ENCODE peak calls at places on chromosomes 4 and X, in seven cellular contexts. A is cardiac muscle cell, G is right atrium auricular region, E is K562, V is left lung, N is osteoblast, Y is heart left ventricle. D is an unnamed sample.

GRCh38 chr4:156556326-156556725 is 415.3 kb downstream of the PDGFC start:
- DNase-seq in A (no peak), G (no peak), E (no peak), V (no peak), N (no peak), Y (no peak), D (no peak)

GRCh38 chrX:130704053-130705038 is 198.7 kb downstream of the ENOX2 start:
- DNase-seq in A (no peak), G (no peak), E (peak; percentile 30), V (no peak), N (no peak), Y (no peak), D (no peak)

GRCh38 chr4:93617596-93617995 is 211.0 kb upstream of the ATOH1 start:
- DNase-seq in A (no peak), G (no peak), E (no peak), V (no peak), N (no peak), Y (no peak), D (no peak)

GRCh38 chrX:154072192-154072591 is 25.3 kb downstream of the MECP2 start:
- DNase-seq in A (no peak), G (no peak), E (no peak), V (no peak), N (no peak), Y (no peak), D (no peak)

GRCh38 chr4:83552085-83552484 is 16.2 kb downstream of the GPAT3 start:
- DNase-seq in A (no peak), G (no peak), E (no peak), V (no peak), N (no peak), Y (no peak), D (no peak)

GRCh38 chr4:124203613-124204284 is 508.8 kb downstream of the ANKRD50 start:
- DNase-seq in A (no peak), G (no peak), E (no peak), V (no peak), N (no peak), Y (no peak), D (no peak)

GRCh38 chr4:12393631-12394262 is 965.1 kb upstream of the HS3ST1 start:
- DNase-seq in A (no peak), G (no peak), E (no peak), V (no peak), N (no peak), Y (peak; percentile 27), D (no peak)

GRCh38 chr4:94570558-94570957 is 118.8 kb downstream of the PDLIM5 start:
- DNase-seq in A (no peak), G (no peak), E (no peak), V (no peak), N (no peak), Y (no peak), D (no peak)

GRCh38 chrX:121761845-121762244 is 714.4 kb downstream of the GLUD2 start:
- DNase-seq in A (no peak), G (no peak), E (no peak), V (no peak), N (no peak), Y (no peak), D (no peak)

GRCh38 chrX:25531096-25531495 is 515.3 kb upstream of the ARX start:
- DNase-seq in A (no peak), G (no peak), E (no peak), V (no peak), N (no peak), Y (no peak), D (no peak)

GRCh38 chrX:133185119-133185518 is 33.0 kb downstream of the TFDP3 start:
- DNase-seq in A (no peak), G (no peak), E (no peak), V (no peak), N (no peak), Y (no peak), D (no peak)

GRCh38 chr4:32958586-32958985 is 2238.4 kb downstream of the PCDH7 start:
- DNase-seq in A (no peak), G (no peak), E (no peak), V (no peak), N (no peak), Y (no peak), D (no peak)

GRCh38 chrX:65985922-65986588 is 53.8 kb downstream of the VSIG4 start:
- DNase-seq in A (peak; percentile 69), G (no peak), E (peak; percentile 85), V (no peak), N (no peak), Y (no peak), D (peak; percentile 13)

GRCh38 chr4:66178901-66179300 is 508.6 kb upstream of the EPHA5 start:
- DNase-seq in A (no peak), G (no peak), E (no peak), V (no peak), N (peak; percentile 77), Y (no peak), D (no peak)

GRCh38 chr4:155249036-155249566 is 40.7 kb downstream of the NPY2R start:
- DNase-seq in A (no peak), G (no peak), E (no peak), V (no peak), N (no peak), Y (no peak), D (no peak)

DNA sequence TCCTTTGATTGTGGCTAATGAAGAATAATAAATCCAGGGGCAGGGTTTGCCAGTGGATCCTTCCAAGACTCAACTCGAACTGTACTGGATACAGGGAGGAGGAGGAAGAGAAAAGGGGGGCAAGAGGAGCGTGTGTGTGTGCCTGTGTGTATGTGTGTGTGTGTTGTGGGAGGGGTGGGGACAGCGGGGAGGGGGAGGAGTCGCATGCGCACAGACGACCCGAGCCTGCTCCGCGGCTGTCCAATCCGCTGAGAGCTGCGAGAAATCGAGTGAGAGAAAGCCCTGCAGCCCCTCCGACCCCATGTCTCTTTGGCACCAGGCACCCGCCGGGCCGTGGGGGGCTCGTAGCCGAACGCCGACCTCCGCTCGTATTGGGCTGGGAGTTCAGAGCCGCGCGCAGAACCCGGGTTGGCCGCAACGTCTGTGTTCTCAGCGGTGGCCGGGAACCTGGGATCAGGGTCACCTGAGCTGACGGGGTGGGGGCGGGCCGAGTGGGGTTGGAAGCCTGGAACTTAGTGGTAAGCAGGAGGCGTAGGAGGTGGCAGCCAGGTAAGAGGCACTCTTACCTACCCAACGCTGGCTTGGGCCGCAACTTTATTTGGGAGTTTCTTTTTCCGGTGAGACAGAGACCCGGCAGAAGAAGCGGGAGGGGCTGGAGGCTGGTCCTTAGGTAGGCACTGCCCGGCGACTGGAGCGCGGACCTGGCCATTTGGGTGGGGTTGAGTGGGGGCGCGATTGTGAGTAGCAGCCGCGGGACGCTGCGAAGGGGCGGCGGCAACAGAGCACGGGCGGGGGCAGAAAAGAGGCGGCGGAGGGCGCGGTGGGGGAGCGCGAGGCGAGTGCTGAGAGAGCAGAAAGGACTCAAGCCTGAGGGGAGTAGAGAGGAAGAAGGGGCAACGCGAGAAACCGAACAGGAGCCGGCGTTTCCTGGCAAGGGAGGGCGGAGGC is 566 bp upstream of the POU4F2 start:
- DNase-seq in A (peak; percentile 18), G (no peak), E (no peak), V (peak; percentile 76), N (peak; percentile 72), Y (no peak), D (no peak)
- H3K4me3 ChIP-seq in A (peak overlapping the region; percentile 36), G (peak overlapping the region; percentile 18), E (no peak overlapping the region), V (no peak overlapping the region), N (no peak overlapping the region), Y (no peak overlapping the region), D (no peak overlapping the region)

GRCh38 chrX:2878563-2878962 is 49.8 kb downstream of the GYG2 start:
- DNase-seq in A (no peak), G (no peak), E (no peak), V (no peak), N (no peak), Y (no peak), D (no peak)

GRCh38 chrX:2872937-2873336 is 44.2 kb downstream of the GYG2 start:
- DNase-seq in A (no peak), G (peak; percentile 16), E (peak; percentile 41), V (no peak), N (no peak), Y (no peak), D (no peak)

GRCh38 chrX:2874222-2875135 is 45.7 kb downstream of the GYG2 start:
- DNase-seq in A (no peak), G (peak; percentile 28), E (peak; percentile 76), V (no peak), N (no peak), Y (no peak), D (no peak)

GRCh38 chrX:2875136-2875481 is 46.4 kb downstream of the GYG2 start:
- DNase-seq in A (no peak), G (no peak), E (no peak), V (no peak), N (no peak), Y (no peak), D (no peak)

DNA sequence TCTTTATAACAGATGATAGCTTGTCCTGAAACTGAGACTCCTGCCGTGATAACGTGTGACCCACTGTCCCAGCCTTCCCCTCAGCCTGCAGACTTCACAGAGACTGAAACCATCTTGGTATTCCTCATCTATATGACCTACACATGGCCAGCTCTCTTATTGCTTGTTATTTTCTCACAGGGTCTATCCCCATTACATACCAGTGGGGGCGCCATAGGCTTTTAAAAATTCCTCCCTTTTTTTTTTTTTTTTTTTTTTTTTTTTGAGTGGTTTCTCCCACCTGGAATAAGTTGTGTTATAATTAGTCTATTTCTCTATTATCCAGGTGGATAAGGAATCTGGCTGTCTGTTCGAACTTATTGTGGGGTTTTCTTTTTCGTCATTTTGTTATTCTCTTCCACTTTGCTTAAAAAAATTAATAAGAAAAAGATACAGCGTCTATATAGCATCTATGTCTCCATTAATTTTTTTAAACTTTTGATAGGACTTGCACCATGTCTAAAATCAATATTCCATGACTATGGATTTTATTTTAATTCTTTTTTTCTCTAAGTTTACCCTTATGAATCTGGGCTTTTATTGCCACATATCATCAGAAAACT is 47.2 kb downstream of the GYG2 start:
- DNase-seq in A (no peak), G (peak; percentile 11), E (no peak), V (no peak), N (no peak), Y (no peak), D (no peak)
- TF ChIP-seq CTCF in A (peak; percentile 37), G (no peak), E (peak; percentile 27), V (peak; percentile 20), N (peak; percentile 61), Y (no peak), D (peak; percentile 32)

GRCh38 chrX:14039344-14039743 is 9.7 kb upstream of the GEMIN8 start:
- DNase-seq in A (peak; percentile 56), G (no peak), E (peak; percentile 73), V (no peak), N (peak; percentile 67), Y (no peak), D (no peak)
- H3K27me3 ChIP-seq in A (no peaks in the 10 kb centered on the region), G (peaks cover 4% of the 10 kb centered on the region), E (no peaks in the 10 kb centered on the region), V (no peaks in the 10 kb centered on the region), N (no peaks in the 10 kb centered on the region), Y (no peaks in the 10 kb centered on the region), D (no peaks in the 10 kb centered on the region)

GRCh38 chrX:136779346-136779781 is 1.4 kb downstream of the ARHGEF6 start:
- DNase-seq in A (no peak), G (no peak), E (no peak), V (no peak), N (no peak), Y (no peak), D (peak; percentile 20)

GRCh38 chrX:136781180-136781797 is 557 bp upstream of the ARHGEF6 start:
- DNase-seq in A (no peak), G (no peak), E (no peak), V (no peak), N (no peak), Y (no peak), D (no peak)

GRCh38 chrX:136780241-136780640 is 491 bp downstream of the ARHGEF6 start:
- DNase-seq in A (no peak), G (no peak), E (no peak), V (no peak), N (no peak), Y (no peak), D (no peak)

GRCh38 chrX:136778914-136779313 is 1.8 kb downstream of the ARHGEF6 start:
- DNase-seq in A (no peak), G (no peak), E (no peak), V (no peak), N (no peak), Y (no peak), D (no peak)

GRCh38 chrX:136780738-136781137 is at the start of gene ARHGEF6:
- DNase-seq in A (no peak), G (no peak), E (peak; percentile 27), V (no peak), N (no peak), Y (no peak), D (no peak)
- H3K4me3 ChIP-seq in A (no peak within 1 kb of the TSS), G (peak within 1 kb of the TSS; percentile 36), E (no peak within 1 kb of the TSS), V (peak within 1 kb of the TSS; percentile 29), N (peak within 1 kb of the TSS; percentile 60), Y (peak within 1 kb of the TSS; percentile 51), D (peak within 1 kb of the TSS; percentile 63)

D was measured in GM06990.